ENCODE peak calls at places on chromosomes 1 and 21, in seven cellular contexts. One of them, this sample, is unnamed.

GRCh38 chr1:160416369-160416768 is 16.0 kb downstream of the VANGL2 start:
- DNase-seq in HT-29: peak
- DNase-seq in iPS DF 19.7: no peak
- DNase-seq in stimulated activated CD4-positive, alpha-beta T cell treated with anti-CD3 and anti-CD28 coated beads, Interleukin-12 subunit alpha, Interleukin-12 subunit beta, amount 100 ng/mL, for 4 hours: no peak
- DNase-seq in tibial artery: no peak
- DNase-seq in NCI-H1694 treated with DMSO at 0.1 percent for 48 hours: peak
- DNase-seq in dermis blood vessel endothelial cell: peak
- DNase-seq in this sample: no peak

GRCh38 chr1:39508857-39509305 is 17.4 kb downstream of the BMP8A start:
- DNase-seq in dermis blood vessel endothelial cell: peak
- DNase-seq in NCI-H1694 treated with DMSO at 0.1 percent for 48 hours: no peak
- DNase-seq in HT-29: no peak
- DNase-seq in iPS DF 19.7: no peak
- DNase-seq in tibial artery: no peak
- DNase-seq in stimulated activated CD4-positive, alpha-beta T cell treated with anti-CD3 and anti-CD28 coated beads, Interleukin-12 subunit alpha, Interleukin-12 subunit beta, amount 100 ng/mL, for 4 hours: no peak
- DNase-seq in this sample: no peak

GRCh38 chr1:77044133-77044849 is 174.9 kb downstream of the PIGK start:
- DNase-seq in NCI-H1694 treated with DMSO at 0.1 percent for 48 hours: no peak
- DNase-seq in stimulated activated CD4-positive, alpha-beta T cell treated with anti-CD3 and anti-CD28 coated beads, Interleukin-12 subunit alpha, Interleukin-12 subunit beta, amount 100 ng/mL, for 4 hours: no peak
- DNase-seq in tibial artery: no peak
- DNase-seq in dermis blood vessel endothelial cell: no peak
- DNase-seq in iPS DF 19.7: no peak
- DNase-seq in HT-29: no peak
- DNase-seq in this sample: no peak

GRCh38 chr1:5287178-5288155 is 633.1 kb downstream of the AJAP1 start:
- DNase-seq in tibial artery: no peak
- DNase-seq in NCI-H1694 treated with DMSO at 0.1 percent for 48 hours: no peak
- DNase-seq in iPS DF 19.7: no peak
- DNase-seq in dermis blood vessel endothelial cell: no peak
- DNase-seq in HT-29: no peak
- DNase-seq in stimulated activated CD4-positive, alpha-beta T cell treated with anti-CD3 and anti-CD28 coated beads, Interleukin-12 subunit alpha, Interleukin-12 subunit beta, amount 100 ng/mL, for 4 hours: no peak
- DNase-seq in this sample: no peak

GRCh38 chr1:214637722-214638473 is 34.9 kb downstream of the CENPF start:
- DNase-seq in NCI-H1694 treated with DMSO at 0.1 percent for 48 hours: peak
- DNase-seq in HT-29: peak
- DNase-seq in stimulated activated CD4-positive, alpha-beta T cell treated with anti-CD3 and anti-CD28 coated beads, Interleukin-12 subunit alpha, Interleukin-12 subunit beta, amount 100 ng/mL, for 4 hours: no peak
- DNase-seq in tibial artery: no peak
- DNase-seq in dermis blood vessel endothelial cell: peak
- DNase-seq in iPS DF 19.7: no peak
- DNase-seq in this sample: no peak

GRCh38 chr1:78004719-78005346 is at the start of gene DNAJB4:
- DNase-seq in tibial artery: peak
- DNase-seq in dermis blood vessel endothelial cell: peak
- DNase-seq in NCI-H1694 treated with DMSO at 0.1 percent for 48 hours: no peak
- DNase-seq in HT-29: no peak
- DNase-seq in stimulated activated CD4-positive, alpha-beta T cell treated with anti-CD3 and anti-CD28 coated beads, Interleukin-12 subunit alpha, Interleukin-12 subunit beta, amount 100 ng/mL, for 4 hours: peak
- DNase-seq in iPS DF 19.7: peak
- DNase-seq in this sample: peak

GRCh38 chr1:161215079-161215478 is at the start of gene FCER1G:
- DNase-seq in iPS DF 19.7: no peak
- DNase-seq in tibial artery: peak
- DNase-seq in stimulated activated CD4-positive, alpha-beta T cell treated with anti-CD3 and anti-CD28 coated beads, Interleukin-12 subunit alpha, Interleukin-12 subunit beta, amount 100 ng/mL, for 4 hours: no peak
- DNase-seq in NCI-H1694 treated with DMSO at 0.1 percent for 48 hours: no peak
- DNase-seq in HT-29: no peak
- DNase-seq in dermis blood vessel endothelial cell: no peak
- DNase-seq in this sample: no peak

GRCh38 chr1:3858231-3858981 is 1.1 kb downstream of the DFFB start:
- DNase-seq in dermis blood vessel endothelial cell: peak
- DNase-seq in iPS DF 19.7: no peak
- DNase-seq in stimulated activated CD4-positive, alpha-beta T cell treated with anti-CD3 and anti-CD28 coated beads, Interleukin-12 subunit alpha, Interleukin-12 subunit beta, amount 100 ng/mL, for 4 hours: no peak
- DNase-seq in HT-29: peak
- DNase-seq in NCI-H1694 treated with DMSO at 0.1 percent for 48 hours: no peak
- DNase-seq in tibial artery: no peak
- DNase-seq in this sample: no peak

GRCh38 chr1:149936076-149936991 is at the start of gene MTMR11:
- DNase-seq in iPS DF 19.7: no peak
- DNase-seq in NCI-H1694 treated with DMSO at 0.1 percent for 48 hours: no peak
- DNase-seq in stimulated activated CD4-positive, alpha-beta T cell treated with anti-CD3 and anti-CD28 coated beads, Interleukin-12 subunit alpha, Interleukin-12 subunit beta, amount 100 ng/mL, for 4 hours: no peak
- DNase-seq in tibial artery: peak
- DNase-seq in dermis blood vessel endothelial cell: peak
- DNase-seq in HT-29: peak
- DNase-seq in this sample: no peak

GRCh38 chr21:30831194-30831765 is 1.7 kb upstream of the KRTAP7-1 start:
- DNase-seq in stimulated activated CD4-positive, alpha-beta T cell treated with anti-CD3 and anti-CD28 coated beads, Interleukin-12 subunit alpha, Interleukin-12 subunit beta, amount 100 ng/mL, for 4 hours: peak
- DNase-seq in iPS DF 19.7: no peak
- DNase-seq in HT-29: peak
- DNase-seq in tibial artery: no peak
- DNase-seq in dermis blood vessel endothelial cell: peak
- DNase-seq in NCI-H1694 treated with DMSO at 0.1 percent for 48 hours: peak
- DNase-seq in this sample: peak

GRCh38 chr1:10980841-10981727 is 31.4 kb upstream of the TARDBP start:
- DNase-seq in iPS DF 19.7: no peak
- DNase-seq in stimulated activated CD4-positive, alpha-beta T cell treated with anti-CD3 and anti-CD28 coated beads, Interleukin-12 subunit alpha, Interleukin-12 subunit beta, amount 100 ng/mL, for 4 hours: no peak
- DNase-seq in tibial artery: no peak
- DNase-seq in dermis blood vessel endothelial cell: no peak
- DNase-seq in NCI-H1694 treated with DMSO at 0.1 percent for 48 hours: no peak
- DNase-seq in HT-29: no peak
- DNase-seq in this sample: no peak

GRCh38 chr21:39066829-39067785 is 116.1 kb downstream of the PSMG1 start:
- DNase-seq in NCI-H1694 treated with DMSO at 0.1 percent for 48 hours: no peak
- DNase-seq in stimulated activated CD4-positive, alpha-beta T cell treated with anti-CD3 and anti-CD28 coated beads, Interleukin-12 subunit alpha, Interleukin-12 subunit beta, amount 100 ng/mL, for 4 hours: no peak
- DNase-seq in iPS DF 19.7: no peak
- DNase-seq in HT-29: no peak
- DNase-seq in dermis blood vessel endothelial cell: peak
- DNase-seq in tibial artery: no peak
- DNase-seq in this sample: no peak

GRCh38 chr1:116763787-116764465 is 9.7 kb downstream of the CD2 start:
- DNase-seq in stimulated activated CD4-positive, alpha-beta T cell treated with anti-CD3 and anti-CD28 coated beads, Interleukin-12 subunit alpha, Interleukin-12 subunit beta, amount 100 ng/mL, for 4 hours: no peak
- DNase-seq in NCI-H1694 treated with DMSO at 0.1 percent for 48 hours: no peak
- DNase-seq in iPS DF 19.7: no peak
- DNase-seq in HT-29: peak
- DNase-seq in dermis blood vessel endothelial cell: peak
- DNase-seq in tibial artery: no peak
- DNase-seq in this sample: peak

GRCh38 chr21:34078915-34079314 is 5.5 kb downstream of the MRPS6 start:
- DNase-seq in tibial artery: no peak
- DNase-seq in stimulated activated CD4-positive, alpha-beta T cell treated with anti-CD3 and anti-CD28 coated beads, Interleukin-12 subunit alpha, Interleukin-12 subunit beta, amount 100 ng/mL, for 4 hours: no peak
- DNase-seq in dermis blood vessel endothelial cell: peak
- DNase-seq in HT-29: no peak
- DNase-seq in iPS DF 19.7: no peak
- DNase-seq in NCI-H1694 treated with DMSO at 0.1 percent for 48 hours: no peak
- DNase-seq in this sample: no peak

GRCh38 chr1:165773324-165773965 is 4.8 kb upstream of the TMCO1 start:
- DNase-seq in iPS DF 19.7: no peak
- DNase-seq in tibial artery: no peak
- DNase-seq in dermis blood vessel endothelial cell: peak
- DNase-seq in HT-29: no peak
- DNase-seq in stimulated activated CD4-positive, alpha-beta T cell treated with anti-CD3 and anti-CD28 coated beads, Interleukin-12 subunit alpha, Interleukin-12 subunit beta, amount 100 ng/mL, for 4 hours: no peak
- DNase-seq in NCI-H1694 treated with DMSO at 0.1 percent for 48 hours: no peak
- DNase-seq in this sample: no peak

GRCh38 chr1:168265596-168265995 is 15.1 kb upstream of the TBX19 start:
- DNase-seq in iPS DF 19.7: no peak
- DNase-seq in HT-29: no peak
- DNase-seq in stimulated activated CD4-positive, alpha-beta T cell treated with anti-CD3 and anti-CD28 coated beads, Interleukin-12 subunit alpha, Interleukin-12 subunit beta, amount 100 ng/mL, for 4 hours: no peak
- DNase-seq in NCI-H1694 treated with DMSO at 0.1 percent for 48 hours: no peak
- DNase-seq in tibial artery: no peak
- DNase-seq in dermis blood vessel endothelial cell: no peak
- DNase-seq in this sample: no peak

GRCh38 chr1:165408518-165408917 is 36.4 kb downstream of the RXRG start:
- DNase-seq in HT-29: peak
- DNase-seq in NCI-H1694 treated with DMSO at 0.1 percent for 48 hours: peak
- DNase-seq in tibial artery: no peak
- DNase-seq in stimulated activated CD4-positive, alpha-beta T cell treated with anti-CD3 and anti-CD28 coated beads, Interleukin-12 subunit alpha, Interleukin-12 subunit beta, amount 100 ng/mL, for 4 hours: no peak
- DNase-seq in iPS DF 19.7: peak
- DNase-seq in dermis blood vessel endothelial cell: peak
- DNase-seq in this sample: no peak

GRCh38 chr1:94654031-94654430 is 112.5 kb upstream of the F3 start:
- DNase-seq in tibial artery: no peak
- DNase-seq in stimulated activated CD4-positive, alpha-beta T cell treated with anti-CD3 and anti-CD28 coated beads, Interleukin-12 subunit alpha, Interleukin-12 subunit beta, amount 100 ng/mL, for 4 hours: no peak
- DNase-seq in HT-29: peak
- DNase-seq in dermis blood vessel endothelial cell: peak
- DNase-seq in iPS DF 19.7: peak
- DNase-seq in NCI-H1694 treated with DMSO at 0.1 percent for 48 hours: no peak
- DNase-seq in this sample: no peak

GRCh38 chr1:3644273-3644672 is 5.6 kb downstream of the WRAP73 start:
- DNase-seq in dermis blood vessel endothelial cell: no peak
- DNase-seq in iPS DF 19.7: no peak
- DNase-seq in tibial artery: no peak
- DNase-seq in HT-29: no peak
- DNase-seq in stimulated activated CD4-positive, alpha-beta T cell treated with anti-CD3 and anti-CD28 coated beads, Interleukin-12 subunit alpha, Interleukin-12 subunit beta, amount 100 ng/mL, for 4 hours: no peak
- DNase-seq in NCI-H1694 treated with DMSO at 0.1 percent for 48 hours: no peak
- DNase-seq in this sample: no peak

GRCh38 chr1:155813672-155814071 is 43.3 kb downstream of the GON4L start:
- DNase-seq in HT-29: no peak
- DNase-seq in tibial artery: no peak
- DNase-seq in NCI-H1694 treated with DMSO at 0.1 percent for 48 hours: no peak
- DNase-seq in dermis blood vessel endothelial cell: no peak
- DNase-seq in stimulated activated CD4-positive, alpha-beta T cell treated with anti-CD3 and anti-CD28 coated beads, Interleukin-12 subunit alpha, Interleukin-12 subunit beta, amount 100 ng/mL, for 4 hours: no peak
- DNase-seq in iPS DF 19.7: no peak
- DNase-seq in this sample: no peak

GRCh38 chr1:23657659-23658275 is 33.8 kb upstream of the RPL11 start:
- DNase-seq in tibial artery: no peak
- DNase-seq in dermis blood vessel endothelial cell: peak
- DNase-seq in NCI-H1694 treated with DMSO at 0.1 percent for 48 hours: no peak
- DNase-seq in stimulated activated CD4-positive, alpha-beta T cell treated with anti-CD3 and anti-CD28 coated beads, Interleukin-12 subunit alpha, Interleukin-12 subunit beta, amount 100 ng/mL, for 4 hours: peak
- DNase-seq in HT-29: peak
- DNase-seq in iPS DF 19.7: no peak
- DNase-seq in this sample: peak

GRCh38 chr1:96979287-96979686 is 257.7 kb downstream of the PTBP2 start:
- DNase-seq in iPS DF 19.7: no peak
- DNase-seq in dermis blood vessel endothelial cell: peak
- DNase-seq in tibial artery: no peak
- DNase-seq in HT-29: no peak
- DNase-seq in NCI-H1694 treated with DMSO at 0.1 percent for 48 hours: no peak
- DNase-seq in stimulated activated CD4-positive, alpha-beta T cell treated with anti-CD3 and anti-CD28 coated beads, Interleukin-12 subunit alpha, Interleukin-12 subunit beta, amount 100 ng/mL, for 4 hours: no peak
- DNase-seq in this sample: no peak

GRCh38 chr1:159474926-159475325 is 35.4 kb downstream of the OR10J1 start:
- DNase-seq in dermis blood vessel endothelial cell: no peak
- DNase-seq in NCI-H1694 treated with DMSO at 0.1 percent for 48 hours: no peak
- DNase-seq in tibial artery: no peak
- DNase-seq in stimulated activated CD4-positive, alpha-beta T cell treated with anti-CD3 and anti-CD28 coated beads, Interleukin-12 subunit alpha, Interleukin-12 subunit beta, amount 100 ng/mL, for 4 hours: no peak
- DNase-seq in HT-29: no peak
- DNase-seq in iPS DF 19.7: no peak
- DNase-seq in this sample: no peak

GRCh38 chr1:156993426-156994147 is 52.0 kb downstream of the ARHGEF11 start:
- DNase-seq in iPS DF 19.7: no peak
- DNase-seq in stimulated activated CD4-positive, alpha-beta T cell treated with anti-CD3 and anti-CD28 coated beads, Interleukin-12 subunit alpha, Interleukin-12 subunit beta, amount 100 ng/mL, for 4 hours: no peak
- DNase-seq in dermis blood vessel endothelial cell: no peak
- DNase-seq in NCI-H1694 treated with DMSO at 0.1 percent for 48 hours: no peak
- DNase-seq in tibial artery: no peak
- DNase-seq in HT-29: peak
- DNase-seq in this sample: no peak

GRCh38 chr1:111221633-111222286 is 5.8 kb upstream of the CHI3L2 start:
- DNase-seq in dermis blood vessel endothelial cell: no peak
- DNase-seq in HT-29: no peak
- DNase-seq in stimulated activated CD4-positive, alpha-beta T cell treated with anti-CD3 and anti-CD28 coated beads, Interleukin-12 subunit alpha, Interleukin-12 subunit beta, amount 100 ng/mL, for 4 hours: no peak
- DNase-seq in tibial artery: no peak
- DNase-seq in iPS DF 19.7: no peak
- DNase-seq in NCI-H1694 treated with DMSO at 0.1 percent for 48 hours: no peak
- DNase-seq in this sample: peak

GRCh38 chr1:118970451-118970850 is 17.7 kb downstream of the TBX15 start:
- DNase-seq in tibial artery: no peak
- DNase-seq in NCI-H1694 treated with DMSO at 0.1 percent for 48 hours: no peak
- DNase-seq in dermis blood vessel endothelial cell: no peak
- DNase-seq in HT-29: no peak
- DNase-seq in iPS DF 19.7: no peak
- DNase-seq in stimulated activated CD4-positive, alpha-beta T cell treated with anti-CD3 and anti-CD28 coated beads, Interleukin-12 subunit alpha, Interleukin-12 subunit beta, amount 100 ng/mL, for 4 hours: no peak
- DNase-seq in this sample: no peak

GRCh38 chr1:2863149-2863963 is 61.9 kb upstream of the TTC34 start:
- DNase-seq in tibial artery: no peak
- DNase-seq in iPS DF 19.7: no peak
- DNase-seq in dermis blood vessel endothelial cell: no peak
- DNase-seq in stimulated activated CD4-positive, alpha-beta T cell treated with anti-CD3 and anti-CD28 coated beads, Interleukin-12 subunit alpha, Interleukin-12 subunit beta, amount 100 ng/mL, for 4 hours: no peak
- DNase-seq in NCI-H1694 treated with DMSO at 0.1 percent for 48 hours: no peak
- DNase-seq in HT-29: no peak
- DNase-seq in this sample: no peak

GRCh38 chr1:93013311-93014091 is 52.2 kb upstream of the DIPK1A start:
- DNase-seq in HT-29: no peak
- DNase-seq in tibial artery: no peak
- DNase-seq in stimulated activated CD4-positive, alpha-beta T cell treated with anti-CD3 and anti-CD28 coated beads, Interleukin-12 subunit alpha, Interleukin-12 subunit beta, amount 100 ng/mL, for 4 hours: no peak
- DNase-seq in iPS DF 19.7: no peak
- DNase-seq in NCI-H1694 treated with DMSO at 0.1 percent for 48 hours: peak
- DNase-seq in dermis blood vessel endothelial cell: no peak
- DNase-seq in this sample: no peak

GRCh38 chr1:177799746-177800145 is 170.1 kb downstream of the SEC16B start:
- DNase-seq in HT-29: no peak
- DNase-seq in dermis blood vessel endothelial cell: no peak
- DNase-seq in NCI-H1694 treated with DMSO at 0.1 percent for 48 hours: no peak
- DNase-seq in tibial artery: no peak
- DNase-seq in stimulated activated CD4-positive, alpha-beta T cell treated with anti-CD3 and anti-CD28 coated beads, Interleukin-12 subunit alpha, Interleukin-12 subunit beta, amount 100 ng/mL, for 4 hours: no peak
- DNase-seq in iPS DF 19.7: no peak
- DNase-seq in this sample: no peak

GRCh38 chr1:110771245-110772022 is 96.7 kb upstream of the KCNA3 start:
- DNase-seq in iPS DF 19.7: no peak
- DNase-seq in NCI-H1694 treated with DMSO at 0.1 percent for 48 hours: no peak
- DNase-seq in dermis blood vessel endothelial cell: no peak
- DNase-seq in stimulated activated CD4-positive, alpha-beta T cell treated with anti-CD3 and anti-CD28 coated beads, Interleukin-12 subunit alpha, Interleukin-12 subunit beta, amount 100 ng/mL, for 4 hours: no peak
- DNase-seq in tibial artery: no peak
- DNase-seq in HT-29: no peak
- DNase-seq in this sample: no peak

GRCh38 chr1:109466440-109467300 is at the start of gene SYPL2:
- DNase-seq in tibial artery: no peak
- DNase-seq in HT-29: no peak
- DNase-seq in stimulated activated CD4-positive, alpha-beta T cell treated with anti-CD3 and anti-CD28 coated beads, Interleukin-12 subunit alpha, Interleukin-12 subunit beta, amount 100 ng/mL, for 4 hours: peak
- DNase-seq in iPS DF 19.7: no peak
- DNase-seq in dermis blood vessel endothelial cell: peak
- DNase-seq in NCI-H1694 treated with DMSO at 0.1 percent for 48 hours: no peak
- DNase-seq in this sample: no peak

GRCh38 chr1:112826217-112826944 is 111.2 kb upstream of the PPM1J start:
- DNase-seq in NCI-H1694 treated with DMSO at 0.1 percent for 48 hours: no peak
- DNase-seq in HT-29: no peak
- DNase-seq in dermis blood vessel endothelial cell: no peak
- DNase-seq in iPS DF 19.7: no peak
- DNase-seq in stimulated activated CD4-positive, alpha-beta T cell treated with anti-CD3 and anti-CD28 coated beads, Interleukin-12 subunit alpha, Interleukin-12 subunit beta, amount 100 ng/mL, for 4 hours: no peak
- DNase-seq in tibial artery: no peak
- DNase-seq in this sample: no peak

GRCh38 chr1:32241011-32241763 is 5.8 kb upstream of the FAM167B start:
- DNase-seq in iPS DF 19.7: no peak
- DNase-seq in stimulated activated CD4-positive, alpha-beta T cell treated with anti-CD3 and anti-CD28 coated beads, Interleukin-12 subunit alpha, Interleukin-12 subunit beta, amount 100 ng/mL, for 4 hours: peak
- DNase-seq in HT-29: peak
- DNase-seq in NCI-H1694 treated with DMSO at 0.1 percent for 48 hours: no peak
- DNase-seq in tibial artery: peak
- DNase-seq in dermis blood vessel endothelial cell: peak
- DNase-seq in this sample: peak

GRCh38 chr1:201408176-201408814 is 9.2 kb upstream of the LAD1 start:
- DNase-seq in NCI-H1694 treated with DMSO at 0.1 percent for 48 hours: peak
- DNase-seq in HT-29: peak
- DNase-seq in iPS DF 19.7: peak
- DNase-seq in dermis blood vessel endothelial cell: peak
- DNase-seq in stimulated activated CD4-positive, alpha-beta T cell treated with anti-CD3 and anti-CD28 coated beads, Interleukin-12 subunit alpha, Interleukin-12 subunit beta, amount 100 ng/mL, for 4 hours: peak
- DNase-seq in tibial artery: peak
- DNase-seq in this sample: peak

This sample was measured in stimulated activated naive CD4-positive, alpha-beta T cell treated with Interleukin-2 at 50 U/mL for 16 hours.